ENCODE peak calls at places on chromosomes 11 and 22, in nine cellular contexts. F, T, S, L, M, Q, C, R and I are unnamed samples.

GRCh38 chr11:15897211-15897960 is 459.0 kb downstream of the SOX6 start:
- DNase-seq in F (no peak), T (no peak), S (no peak), L (no peak), M (no peak), Q (no peak), C (no peak), R (no peak), I (peak)

GRCh38 chr11:43517518-43517917 is 158.8 kb downstream of the TTC17 start:
- DNase-seq in F (no peak), T (no peak), S (no peak), L (no peak), M (no peak), Q (no peak), C (no peak), R (no peak), I (no peak)

GRCh38 chr11:31805037-31805628 is 6.0 kb downstream of the PAX6 start:
- DNase-seq in F (no peak), T (peak), S (no peak), L (no peak), M (no peak), Q (no peak), C (no peak), R (peak), I (peak)

GRCh38 chr11:35337919-35338316 is 81.4 kb downstream of the SLC1A2 start:
- DNase-seq in F (no peak), T (no peak), S (no peak), L (no peak), M (no peak), Q (no peak), C (no peak), R (no peak), I (no peak)

GRCh38 chr11:100638648-100639047 is 48.4 kb upstream of the ARHGAP42 start:
- DNase-seq in F (no peak), T (no peak), S (no peak), L (no peak), M (no peak), Q (no peak), C (no peak), R (no peak), I (no peak)

GRCh38 chr11:120511116-120511803 is at the start of gene GRIK4:
- DNase-seq in F (peak), T (peak), S (peak), L (peak), M (peak), Q (peak), C (peak), R (peak), I (peak)

GRCh38 chr11:101866619-101867491 is 48.0 kb upstream of the CEP126 start:
- DNase-seq in F (no peak), T (no peak), S (no peak), L (no peak), M (no peak), Q (no peak), C (no peak), R (no peak), I (peak)

GRCh38 chr22:44351685-44352377 is 39.1 kb upstream of the SHISAL1 start:
- DNase-seq in F (peak), T (peak), S (no peak), L (peak), M (no peak), Q (peak), C (peak), R (no peak), I (peak)

GRCh38 chr11:134040386-134041297 is 28.2 kb upstream of the JAM3 start:
- DNase-seq in F (no peak), T (no peak), S (no peak), L (no peak), M (no peak), Q (no peak), C (peak), R (no peak), I (no peak)

GRCh38 chr11:70466154-70466553 is 67.8 kb downstream of the CTTN start:
- DNase-seq in F (no peak), T (no peak), S (no peak), L (no peak), M (no peak), Q (no peak), C (no peak), R (no peak), I (peak)

GRCh38 chr11:8810331-8811301 is 100.4 kb upstream of the AKIP1 start:
- DNase-seq in F (peak), T (peak), S (peak), L (peak), M (no peak), Q (peak), C (peak), R (peak), I (peak)

GRCh38 chr11:71489311-71490043 is 36.5 kb downstream of the NADSYN1 start:
- DNase-seq in F (no peak), T (no peak), S (peak), L (no peak), M (no peak), Q (no peak), C (no peak), R (peak), I (no peak)

GRCh38 chr11:100080401-100080800 is 606.7 kb upstream of the ARHGAP42 start:
- DNase-seq in F (no peak), T (no peak), S (no peak), L (no peak), M (no peak), Q (no peak), C (no peak), R (no peak), I (peak)

GRCh38 chr11:120181446-120181992 is 29.3 kb upstream of the OAF start:
- DNase-seq in F (peak), T (peak), S (no peak), L (no peak), M (no peak), Q (no peak), C (no peak), R (no peak), I (no peak)

GRCh38 chr11:120186408-120186798 is 24.4 kb upstream of the OAF start:
- DNase-seq in F (no peak), T (no peak), S (no peak), L (no peak), M (no peak), Q (no peak), C (no peak), R (no peak), I (no peak)

GRCh38 chr11:72292106-72292790 is 48.3 kb upstream of the PHOX2A start:
- DNase-seq in F (no peak), T (no peak), S (no peak), L (no peak), M (no peak), Q (no peak), C (no peak), R (no peak), I (no peak)

GRCh38 chr11:6609502-6610015 is 2.5 kb downstream of the TAF10 start:
- DNase-seq in F (no peak), T (no peak), S (no peak), L (no peak), M (no peak), Q (no peak), C (no peak), R (no peak), I (no peak)